ENCODE peak calls at places on chromosomes 7 and 10, in seven cellular contexts. O, X, F, K, B, C and Z are unnamed samples.

GRCh38 chr10:6185039-6185716 is 17.6 kb upstream of the PFKFB3 start:
- DNase-seq in F (peak; percentile 32), K (no peak), B (no peak), C (no peak), O (no peak), X (no peak), Z (no peak)

GRCh38 chr7:127362364-127363027 is 30.0 kb downstream of the ZNF800 start:
- DNase-seq in B (no peak), X (no peak), K (no peak), F (no peak), O (no peak), C (no peak), Z (no peak)

GRCh38 chr10:23199768-23200511 is 7.8 kb downstream of the PTF1A start:
- DNase-seq in F (peak; percentile 74), C (no peak), B (no peak), X (no peak), O (no peak), K (no peak), Z (no peak)

GRCh38 chr10:125105155-125105554 is 55.2 kb downstream of the CTBP2 start:
- DNase-seq in B (no peak), O (no peak), C (no peak), K (no peak), F (no peak), X (no peak), Z (no peak)

GRCh38 chr7:109967401-109967800 is 1123.5 kb upstream of the LRRN3 start:
- DNase-seq in C (no peak), F (no peak), O (no peak), K (no peak), X (no peak), B (no peak), Z (no peak)

GRCh38 chr7:153381275-153382119 is 621.9 kb downstream of the ACTR3B start:
- DNase-seq in F (peak; percentile 68), O (peak; percentile 33), B (peak; percentile 48), X (no peak), K (no peak), C (no peak), Z (no peak)

GRCh38 chr7:104976966-104977636 is 36.9 kb upstream of the KMT2E start:
- DNase-seq in C (no peak), K (no peak), F (no peak), X (no peak), O (no peak), B (no peak), Z (no peak)

GRCh38 chr7:30994206-30995100 is 30.7 kb downstream of the GHRHR start:
- DNase-seq in K (no peak), X (no peak), B (peak; percentile 26), O (no peak), C (no peak), F (no peak), Z (no peak)

GRCh38 chr10:77308084-77308732 is 329.4 kb downstream of the KCNMA1 start:
- DNase-seq in O (no peak), C (no peak), F (no peak), B (no peak), K (no peak), X (no peak), Z (no peak)

GRCh38 chr10:68332259-68333057 is at the start of gene PBLD:
- DNase-seq in F (peak; percentile 76), B (peak; percentile 58), K (peak; percentile 80), C (peak; percentile 57), O (peak; percentile 85), X (peak; percentile 43), Z (no peak)

GRCh38 chr7:77199008-77199966 is at the start of gene FGL2:
- DNase-seq in C (peak; percentile 22), B (no peak), O (peak; percentile 41), X (peak; percentile 26), K (no peak), F (peak; percentile 36), Z (no peak)

GRCh38 chr10:88027570-88027969 is 164.1 kb downstream of the PTEN start:
- DNase-seq in B (no peak), K (peak; percentile 21), X (peak; percentile 2), F (no peak), O (peak; percentile 38), C (no peak), Z (no peak)

GRCh38 chr7:28835800-28836199 is 122.3 kb downstream of the TRIL start:
- DNase-seq in K (no peak), X (no peak), B (no peak), C (peak; percentile 45), O (no peak), F (no peak), Z (no peak)

GRCh38 chr10:8375137-8375536 is 320.6 kb downstream of the GATA3 start:
- DNase-seq in O (no peak), C (no peak), F (no peak), B (no peak), K (no peak), X (no peak), Z (no peak)

GRCh38 chr7:34320926-34321609 is 336.9 kb upstream of the NPSR1 start:
- DNase-seq in C (peak; percentile 80), O (peak; percentile 46), K (no peak), F (peak; percentile 72), X (no peak), B (peak; percentile 69), Z (peak; percentile 35)

GRCh38 chr10:60352105-60352504 is 37.6 kb downstream of the ANK3 start:
- DNase-seq in C (no peak), X (no peak), B (no peak), F (no peak), O (no peak), K (peak; percentile 49), Z (no peak)

GRCh38 chr10:77214799-77215198 is 422.8 kb downstream of the KCNMA1 start:
- DNase-seq in B (no peak), O (no peak), K (no peak), C (no peak), F (no peak), X (no peak), Z (no peak)

GRCh38 chr7:151592868-151593486 is 73.3 kb upstream of the RHEB start:
- DNase-seq in F (no peak), O (no peak), C (peak; percentile 85), X (no peak), B (no peak), K (no peak), Z (peak; percentile 69)

GRCh38 chr10:132697568-132698200 is 88.3 kb downstream of the NKX6-2 start:
- DNase-seq in O (no peak), K (no peak), C (no peak), X (no peak), F (no peak), B (no peak), Z (no peak)

GRCh38 chr10:132879408-132880147 is 62.8 kb downstream of the CFAP46 start:
- DNase-seq in K (no peak), C (no peak), O (no peak), X (no peak), B (no peak), F (peak; percentile 77), Z (no peak)

GRCh38 chr7:121745856-121746255 is 127.1 kb upstream of the PTPRZ1 start:
- DNase-seq in O (no peak), X (no peak), F (no peak), C (no peak), B (no peak), K (no peak), Z (no peak)

GRCh38 chr7:150425670-150426069 is 24.8 kb upstream of the GIMAP8 start:
- DNase-seq in B (no peak), C (no peak), F (no peak), O (no peak), X (no peak), K (no peak), Z (no peak)

GRCh38 chr10:26527018-26527417 is 88.9 kb downstream of the APBB1IP start:
- DNase-seq in X (no peak), C (no peak), B (no peak), O (no peak), F (no peak), K (no peak), Z (no peak)

GRCh38 chr7:115008465-115009114 is 86.7 kb downstream of the MDFIC start:
- DNase-seq in O (peak; percentile 21), X (no peak), F (no peak), B (no peak), K (peak; percentile 11), C (peak; percentile 20), Z (no peak)

GRCh38 chr7:127409629-127410028 is 17.1 kb upstream of the ZNF800 start:
- DNase-seq in B (no peak), F (peak; percentile 11), X (no peak), C (peak; percentile 11), K (no peak), O (no peak), Z (no peak)

GRCh38 chr7:31526882-31527281 is 13.0 kb downstream of the ITPRID1 start:
- DNase-seq in F (no peak), C (no peak), X (no peak), B (no peak), K (no peak), O (no peak), Z (no peak)

GRCh38 chr7:130113887-130114286 is 43.6 kb downstream of the KLHDC10 start:
- DNase-seq in F (no peak), C (no peak), K (no peak), O (no peak), X (no peak), B (no peak), Z (no peak)

GRCh38 chr7:4226166-4226857 is 455.8 kb upstream of the FOXK1 start:
- DNase-seq in B (no peak), X (no peak), O (no peak), K (no peak), C (no peak), F (peak; percentile 87), Z (no peak)